ENCODE peak calls at places on chromosomes 6 and 20, in five cellular contexts. T is lower lobe of right lung, D is brain microvascular endothelial cell, X is right lobe of liver, F is A549. N is an unnamed sample.
A peak's percentile ranks its signal among the peaks of the same experiment; 100 is the strongest.

GRCh38 chr6:160347259-160348208 is 644 bp upstream of the SLC22A3 start:
- DNase-seq in D (no peak), X (peak; percentile 38), T (peak; percentile 54), F (peak; percentile 60), N (no peak)

GRCh38 chr6:168343239-168344167 is 23.9 kb upstream of the DACT2 start:
- DNase-seq in T (no peak), D (no peak), X (no peak), F (no peak), N (no peak)

GRCh38 chr6:13201336-13201735 is 127.0 kb downstream of the TBC1D7 start:
- DNase-seq in X (no peak), D (no peak), T (no peak), F (no peak), N (no peak)

GRCh38 chr20:62500237-62500864 is 24.6 kb upstream of the GATA5 start:
- DNase-seq in X (peak; percentile 81), D (peak; percentile 35), T (peak; percentile 83), F (peak; percentile 40), N (peak; percentile 85)

GRCh38 chr6:147756000-147756399 is 247.5 kb downstream of the SAMD5 start:
- DNase-seq in D (no peak), X (no peak), T (no peak), F (no peak), N (no peak)

GRCh38 chr20:49882171-49882970 is 33.0 kb downstream of the SPATA2 start:
- DNase-seq in D (no peak), X (no peak), F (no peak), T (no peak), N (peak; percentile 17)

GRCh38 chr6:52399511-52400315 is 20.4 kb upstream of the EFHC1 start:
- DNase-seq in D (peak; percentile 49), X (no peak), F (peak; percentile 58), T (no peak), N (no peak)

GRCh38 chr20:31517373-31517772 is 3.1 kb downstream of the HM13 start:
- DNase-seq in F (peak; percentile 76), T (no peak), X (peak; percentile 61), D (peak; percentile 45), N (peak; percentile 74)

GRCh38 chr20:50562262-50562701 is 52.1 kb downstream of the PTPN1 start:
- DNase-seq in T (peak; percentile 67), X (no peak), F (no peak), D (no peak), N (no peak)

GRCh38 chr20:3798405-3798768 is 2.3 kb downstream of the CDC25B start:
- DNase-seq in F (no peak), T (peak; percentile 44), D (no peak), X (no peak), N (no peak)

GRCh38 chr6:160750276-160750689 is 48.2 kb downstream of the PLG start:
- DNase-seq in T (no peak), F (peak; percentile 13), D (no peak), X (no peak), N (no peak)

GRCh38 chr6:53043626-53044025 is 21.6 kb upstream of the FBXO9 start:
- DNase-seq in X (no peak), T (no peak), D (no peak), F (no peak), N (no peak)

GRCh38 chr20:62409935-62410741 is 3.1 kb upstream of the CABLES2 start:
- DNase-seq in D (no peak), X (no peak), F (peak; percentile 51), T (peak; percentile 76), N (peak; percentile 83)

GRCh38 chr6:90417385-90417784 is 120.7 kb upstream of the BACH2 start:
- DNase-seq in T (no peak), D (no peak), X (no peak), F (no peak), N (no peak)

GRCh38 chr20:3203315-3204123 is 963 bp downstream of the DDRGK1 start:
- DNase-seq in F (no peak), X (peak; percentile 45), T (no peak), D (no peak), N (peak; percentile 33)

GRCh38 chr6:167079853-167080297 is 43.0 kb upstream of the CCR6 start:
- DNase-seq in D (no peak), X (no peak), F (no peak), T (no peak), N (no peak)

GRCh38 chr6:26305097-26305841 is 59.7 kb upstream of the BTN3A2 start:
- DNase-seq in D (peak; percentile 91), F (peak; percentile 87), T (no peak), X (peak; percentile 46), N (peak; percentile 44)

GRCh38 chr6:33961686-33962085 is 157.9 kb upstream of the MLN start:
- DNase-seq in X (no peak), D (no peak), F (no peak), T (no peak), N (no peak)

GRCh38 chr6:127186889-127187288 is 68.4 kb downstream of the RSPO3 start:
- DNase-seq in X (peak; percentile 82), T (peak; percentile 87), F (peak; percentile 31), D (no peak), N (peak; percentile 71)

GRCh38 chr6:4603291-4603690 is 172.9 kb upstream of the CDYL start:
- DNase-seq in T (peak; percentile 62), D (peak; percentile 79), X (peak; percentile 20), F (no peak), N (peak; percentile 36)

GRCh38 chr20:41592516-41593192 is 25.5 kb downstream of the CHD6 start:
- DNase-seq in X (no peak), D (no peak), F (no peak), T (no peak), N (no peak)

GRCh38 chr6:143674466-143675114 is 3.2 kb upstream of the PHACTR2 start:
- DNase-seq in D (no peak), X (no peak), T (no peak), F (no peak), N (no peak)

GRCh38 chr20:58309607-58310290 is at the start of gene RAB22A:
- DNase-seq in X (peak; percentile 90), D (peak; percentile 41), T (peak; percentile 90), F (peak; percentile 83), N (peak; percentile 90)

GRCh38 chr6:133337312-133337711 is 96.2 kb downstream of the EYA4 start:
- DNase-seq in X (no peak), D (no peak), T (no peak), F (no peak), N (no peak)

GRCh38 chr20:46214831-46215488 is 93.3 kb downstream of the CDH22 start:
- DNase-seq in X (no peak), F (no peak), T (no peak), D (no peak), N (no peak)

GRCh38 chr6:71291991-71292390 is 3.4 kb downstream of the OGFRL1 start:
- DNase-seq in D (no peak), T (no peak), F (no peak), X (no peak), N (no peak)

GRCh38 chr6:71289039-71289801 is 609 bp downstream of the OGFRL1 start:
- DNase-seq in D (no peak), F (peak; percentile 20), T (peak; percentile 60), X (peak; percentile 51), N (no peak)

GRCh38 chr6:71288228-71289038 is at the start of gene OGFRL1:
- DNase-seq in F (peak; percentile 57), D (peak; percentile 36), T (peak; percentile 84), X (peak; percentile 84), N (peak; percentile 79)

GRCh38 chr6:71289802-71290175 is 1.2 kb downstream of the OGFRL1 start:
- DNase-seq in T (no peak), D (no peak), F (no peak), X (no peak), N (no peak)

DNA sequence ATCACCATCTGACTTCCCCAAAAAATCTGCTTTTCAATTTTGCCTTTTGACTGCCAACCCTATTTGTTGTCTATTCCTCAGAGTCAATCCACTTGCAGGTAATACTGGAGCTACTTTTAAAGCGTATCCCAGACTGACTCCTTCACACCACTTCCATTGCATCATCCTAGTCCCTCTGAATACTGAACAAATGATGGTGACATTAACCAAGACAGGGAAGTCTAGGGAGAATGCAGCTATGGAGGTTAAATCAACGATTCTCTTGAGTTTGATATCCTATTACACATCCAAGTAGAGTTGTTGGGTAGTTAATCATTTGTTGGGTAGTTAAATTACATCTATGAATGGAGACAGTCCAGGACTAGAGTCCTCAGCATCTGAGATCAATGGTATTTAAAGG is 2.0 kb downstream of the OGFRL1 start:
- DNase-seq in X (no peak), F (no peak), D (no peak), T (no peak), N (no peak)
- H3K27ac ChIP-seq in X (no peak overlapping the region), F (peak overlapping the region; percentile 98), D (no peak overlapping the region), T (no peak overlapping the region), N (no peak overlapping the region)

GRCh38 chr6:20608371-20608770 is 74.1 kb downstream of the CDKAL1 start:
- DNase-seq in X (no peak), T (no peak), F (no peak), D (no peak), N (no peak)

GRCh38 chr6:20608905-20609304 is 74.6 kb downstream of the CDKAL1 start:
- DNase-seq in F (no peak), X (no peak), D (no peak), T (no peak), N (no peak)

GRCh38 chr6:20605581-20605980 is 71.3 kb downstream of the CDKAL1 start:
- DNase-seq in D (no peak), T (no peak), F (no peak), X (no peak), N (no peak)

GRCh38 chr6:20606831-20607230 is 72.6 kb downstream of the CDKAL1 start:
- DNase-seq in D (no peak), F (no peak), T (no peak), X (no peak), N (no peak)

GRCh38 chr6:20610636-20611200 is 76.5 kb downstream of the CDKAL1 start:
- DNase-seq in D (no peak), F (no peak), X (no peak), T (no peak), N (no peak)
- TF ChIP-seq CTCF in D (no peak), F (no peak), X (no peak), T (no peak), N (no peak)

DNA sequence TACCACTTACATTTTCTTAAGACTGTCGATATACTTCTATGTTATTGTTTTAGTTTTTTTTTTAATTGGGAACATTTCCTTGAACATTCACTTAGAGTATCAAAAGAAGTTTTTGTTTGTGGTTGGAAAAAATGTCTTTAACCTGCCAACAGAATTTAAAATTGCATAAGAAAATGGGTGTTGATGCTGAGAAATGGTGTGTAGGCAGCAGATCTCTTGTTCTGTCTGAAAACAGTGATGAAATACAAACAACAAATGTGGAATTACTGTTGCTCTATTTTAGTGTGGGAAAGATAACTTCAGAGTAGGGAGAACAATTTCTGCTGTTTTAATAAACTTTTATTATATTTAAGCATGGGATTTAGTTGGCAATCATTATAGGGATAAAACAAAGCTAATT is 293.5 kb downstream of the CDKAL1 start:
- DNase-seq in X (no peak), D (no peak), T (no peak), F (no peak), N (no peak)
- H3K27ac ChIP-seq in X (no peak overlapping the region), D (no peak overlapping the region), T (no peak overlapping the region), F (no peak overlapping the region), N (no peak overlapping the region)

GRCh38 chr6:116010400-116011095 is 50.1 kb downstream of the FRK start:
- DNase-seq in T (peak; percentile 62), X (peak; percentile 71), D (peak; percentile 73), F (peak; percentile 69), N (peak; percentile 75)

GRCh38 chr6:116012471-116012949 is 48.2 kb downstream of the FRK start:
- DNase-seq in F (no peak), X (peak; percentile 60), T (no peak), D (peak; percentile 47), N (peak; percentile 32)

GRCh38 chr6:116012966-116013365 is 47.7 kb downstream of the FRK start:
- DNase-seq in F (no peak), X (no peak), T (no peak), D (no peak), N (no peak)

GRCh38 chr6:116011520-116011919 is 49.2 kb downstream of the FRK start:
- DNase-seq in T (no peak), X (no peak), D (no peak), F (no peak), N (no peak)

GRCh38 chr6:116011096-116011401 is 49.6 kb downstream of the FRK start:
- DNase-seq in X (no peak), T (no peak), F (no peak), D (no peak), N (no peak)
- TF ChIP-seq CTCF in X (no peak), T (no peak), F (no peak), D (no peak), N (no peak)

N was measured in stomach.